ENCODE peak calls at places on chromosomes 16 and 17, in five cellular contexts. One of them, this sample, is unnamed. For H3K9me3, the result is how much of the 10 kb centered on the place peaks cover.

GRCh38 chr16:4474192-4474961 is at the start of gene NMRAL1:
- DNase-seq in H1: peak
- DNase-seq in NT2/D1: peak
- DNase-seq in body of pancreas: peak
- DNase-seq in CD4-positive, alpha-beta T cell: peak
- DNase-seq in this sample: peak

GRCh38 chr17:62966426-62967110 is 533 bp downstream of the TANC2 start:
- DNase-seq in NT2/D1: no peak
- DNase-seq in H1: no peak
- DNase-seq in body of pancreas: peak
- DNase-seq in CD4-positive, alpha-beta T cell: peak
- DNase-seq in this sample: peak

GRCh38 chr17:63333869-63334268 is 112.2 kb downstream of the CYB561 start:
- DNase-seq in body of pancreas: no peak
- DNase-seq in CD4-positive, alpha-beta T cell: no peak
- DNase-seq in H1: no peak
- DNase-seq in NT2/D1: no peak
- DNase-seq in this sample: no peak

GRCh38 chr17:2102931-2103398 is 48.1 kb downstream of the HIC1 start:
- DNase-seq in NT2/D1: no peak
- DNase-seq in body of pancreas: no peak
- DNase-seq in H1: no peak
- DNase-seq in CD4-positive, alpha-beta T cell: no peak
- DNase-seq in this sample: peak

GRCh38 chr17:61415374-61416210 is 15.9 kb downstream of the TBX2 start:
- DNase-seq in H1: no peak
- DNase-seq in NT2/D1: no peak
- DNase-seq in CD4-positive, alpha-beta T cell: no peak
- DNase-seq in body of pancreas: no peak
- DNase-seq in this sample: peak

GRCh38 chr17:81644496-81644895 is 7.5 kb downstream of the TSPAN10 start:
- DNase-seq in H1: no peak
- DNase-seq in body of pancreas: no peak
- DNase-seq in NT2/D1: no peak
- DNase-seq in CD4-positive, alpha-beta T cell: no peak
- DNase-seq in this sample: peak

GRCh38 chr16:69107311-69107962 is 2.0 kb downstream of the HAS3 start:
- DNase-seq in H1: no peak
- DNase-seq in NT2/D1: no peak
- DNase-seq in CD4-positive, alpha-beta T cell: no peak
- DNase-seq in body of pancreas: peak
- DNase-seq in this sample: no peak

GRCh38 chr17:47945080-47945479 is 3.7 kb downstream of the PNPO start:
- DNase-seq in body of pancreas: no peak
- DNase-seq in H1: no peak
- DNase-seq in CD4-positive, alpha-beta T cell: no peak
- DNase-seq in NT2/D1: no peak
- DNase-seq in this sample: no peak

GRCh38 chr16:58039829-58040495 is 14.4 kb downstream of the MMP15 start:
- DNase-seq in body of pancreas: no peak
- DNase-seq in NT2/D1: no peak
- DNase-seq in H1: no peak
- DNase-seq in CD4-positive, alpha-beta T cell: no peak
- DNase-seq in this sample: peak

GRCh38 chr16:74146643-74147042 is 150.0 kb upstream of the PSMD7 start:
- DNase-seq in body of pancreas: no peak
- DNase-seq in CD4-positive, alpha-beta T cell: no peak
- DNase-seq in H1: no peak
- DNase-seq in NT2/D1: no peak
- DNase-seq in this sample: no peak

GRCh38 chr17:18018411-18018921 is 20.5 kb downstream of the ATPAF2 start:
- DNase-seq in CD4-positive, alpha-beta T cell: no peak
- DNase-seq in H1: no peak
- DNase-seq in NT2/D1: no peak
- DNase-seq in body of pancreas: no peak
- DNase-seq in this sample: no peak

GRCh38 chr16:70476272-70477020 is 22.1 kb downstream of the FCSK start:
- DNase-seq in CD4-positive, alpha-beta T cell: no peak
- DNase-seq in body of pancreas: peak
- DNase-seq in NT2/D1: no peak
- DNase-seq in H1: no peak
- DNase-seq in this sample: no peak

GRCh38 chr17:42586514-42587230 is 9.1 kb upstream of the PSMC3IP start:
- DNase-seq in CD4-positive, alpha-beta T cell: no peak
- DNase-seq in NT2/D1: no peak
- DNase-seq in body of pancreas: no peak
- DNase-seq in H1: no peak
- DNase-seq in this sample: no peak

GRCh38 chr17:50626037-50626574 is 8.6 kb upstream of the ABCC3 start:
- DNase-seq in CD4-positive, alpha-beta T cell: peak
- DNase-seq in NT2/D1: peak
- DNase-seq in body of pancreas: peak
- DNase-seq in H1: peak
- DNase-seq in this sample: no peak

GRCh38 chr16:69563605-69564580 is 1.9 kb upstream of the NFAT5 start:
- DNase-seq in H1: no peak
- DNase-seq in body of pancreas: no peak
- DNase-seq in NT2/D1: peak
- DNase-seq in CD4-positive, alpha-beta T cell: peak
- DNase-seq in this sample: no peak

GRCh38 chr16:35310999-35311398 is 1851.6 kb downstream of the TP53TG3F start:
- DNase-seq in body of pancreas: no peak
- DNase-seq in CD4-positive, alpha-beta T cell: no peak
- DNase-seq in NT2/D1: no peak
- DNase-seq in H1: no peak
- DNase-seq in this sample: no peak
- H3K9me3 ChIP-seq in body of pancreas: under half
- H3K9me3 ChIP-seq in CD4-positive, alpha-beta T cell: under half
- H3K9me3 ChIP-seq in NT2/D1: under half
- H3K9me3 ChIP-seq in H1: half or more
- H3K9me3 ChIP-seq in this sample: under half

GRCh38 chr16:35557731-35558130 is 2098.3 kb downstream of the TP53TG3F start:
- DNase-seq in NT2/D1: no peak
- DNase-seq in CD4-positive, alpha-beta T cell: no peak
- DNase-seq in body of pancreas: no peak
- DNase-seq in H1: no peak
- DNase-seq in this sample: no peak

GRCh38 chr16:35562471-35562870 is 2103.1 kb downstream of the TP53TG3F start:
- DNase-seq in body of pancreas: no peak
- DNase-seq in NT2/D1: no peak
- DNase-seq in H1: no peak
- DNase-seq in CD4-positive, alpha-beta T cell: no peak
- DNase-seq in this sample: no peak

GRCh38 chr16:35560637-35560984 is 2101.2 kb downstream of the TP53TG3F start:
- DNase-seq in NT2/D1: no peak
- DNase-seq in body of pancreas: no peak
- DNase-seq in CD4-positive, alpha-beta T cell: no peak
- DNase-seq in H1: no peak
- DNase-seq in this sample: no peak

GRCh38 chr16:35561346-35561745 is 2101.9 kb downstream of the TP53TG3F start:
- DNase-seq in H1: no peak
- DNase-seq in body of pancreas: no peak
- DNase-seq in NT2/D1: no peak
- DNase-seq in CD4-positive, alpha-beta T cell: no peak
- DNase-seq in this sample: no peak

GRCh38 chr16:35559911-35560636 is 2100.7 kb downstream of the TP53TG3F start:
- DNase-seq in NT2/D1: no peak
- DNase-seq in CD4-positive, alpha-beta T cell: no peak
- DNase-seq in H1: no peak
- DNase-seq in body of pancreas: no peak
- DNase-seq in this sample: no peak
- H3K9me3 ChIP-seq in NT2/D1: under half
- H3K9me3 ChIP-seq in CD4-positive, alpha-beta T cell: under half
- H3K9me3 ChIP-seq in H1: half or more
- H3K9me3 ChIP-seq in body of pancreas: under half
- H3K9me3 ChIP-seq in this sample: under half

GRCh38 chr17:8256691-8257090 is 7.6 kb downstream of the PFAS start:
- DNase-seq in body of pancreas: no peak
- DNase-seq in NT2/D1: no peak
- DNase-seq in CD4-positive, alpha-beta T cell: no peak
- DNase-seq in H1: no peak
- DNase-seq in this sample: no peak
- H3K9me3 ChIP-seq in body of pancreas: under half
- H3K9me3 ChIP-seq in NT2/D1: under half
- H3K9me3 ChIP-seq in CD4-positive, alpha-beta T cell: under half
- H3K9me3 ChIP-seq in H1: under half
- H3K9me3 ChIP-seq in this sample: under half

DNA sequence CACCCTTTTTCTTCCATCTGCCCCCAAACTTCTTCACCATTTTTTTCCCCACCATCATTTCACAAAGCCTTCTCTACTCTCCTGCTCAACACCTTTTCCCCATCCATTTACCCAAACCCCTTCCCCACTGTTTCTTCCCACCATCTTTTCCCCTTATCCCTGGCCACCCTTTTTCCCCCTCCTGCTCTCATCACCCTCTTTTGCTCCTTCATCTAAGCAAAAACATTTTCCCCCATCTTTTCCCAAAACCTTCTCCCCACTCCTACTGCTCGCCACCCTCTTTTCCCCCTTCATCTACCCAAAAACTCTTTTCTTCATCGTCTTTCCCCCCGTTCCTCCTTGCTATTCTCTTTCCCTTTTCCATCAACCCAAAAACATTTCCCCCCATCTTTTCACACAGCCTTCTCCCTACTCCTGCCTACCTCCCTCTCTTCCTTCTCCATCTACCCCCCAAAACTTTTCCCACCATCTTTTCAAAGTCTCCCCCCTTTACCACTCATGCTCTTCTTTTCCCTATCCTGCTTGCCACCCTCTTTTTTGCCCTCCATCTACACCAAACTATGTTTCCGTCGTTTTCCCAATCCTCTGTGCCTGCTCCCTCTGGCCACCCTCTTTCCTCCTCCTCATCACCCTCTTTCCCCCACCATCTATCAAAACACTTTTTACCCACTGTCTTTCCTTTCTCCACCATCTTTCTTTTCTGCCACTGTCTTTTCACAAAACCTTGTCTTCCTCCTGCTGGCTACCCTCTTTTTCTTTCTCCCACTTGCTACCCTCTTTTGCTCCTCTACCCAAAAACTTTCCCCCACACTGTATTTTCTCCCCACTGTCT is 205.8 kb upstream of the WSB1 start:
- DNase-seq in H1: no peak
- DNase-seq in CD4-positive, alpha-beta T cell: no peak
- DNase-seq in body of pancreas: no peak
- DNase-seq in NT2/D1: no peak
- DNase-seq in this sample: no peak
- H3K9me3 ChIP-seq in H1: under half
- H3K9me3 ChIP-seq in CD4-positive, alpha-beta T cell: under half
- H3K9me3 ChIP-seq in body of pancreas: under half
- H3K9me3 ChIP-seq in NT2/D1: under half
- H3K9me3 ChIP-seq in this sample: under half

GRCh38 chr16:61295311-61295710 is 740.9 kb downstream of the CDH8 start:
- DNase-seq in CD4-positive, alpha-beta T cell: no peak
- DNase-seq in NT2/D1: no peak
- DNase-seq in body of pancreas: no peak
- DNase-seq in H1: no peak
- DNase-seq in this sample: no peak

DNA sequence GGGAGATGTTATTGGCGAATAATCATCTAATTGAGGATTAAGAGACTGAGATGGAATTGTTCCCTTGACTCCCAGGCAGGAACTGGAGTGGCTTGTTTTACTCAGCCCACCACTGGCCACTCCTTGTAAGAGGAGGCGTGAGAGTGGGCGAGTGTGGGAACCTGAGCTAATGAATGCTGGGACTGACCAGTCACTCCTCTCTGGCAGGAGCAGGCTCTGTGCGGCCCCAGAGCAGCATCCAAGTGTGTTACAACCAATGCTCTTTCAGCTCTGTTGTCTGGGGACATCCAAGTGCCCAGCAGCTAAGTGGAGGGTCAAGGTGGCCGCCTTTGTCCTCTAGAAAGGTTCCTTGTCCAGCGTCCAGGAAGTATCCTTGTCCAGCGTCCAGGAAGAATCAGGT is 739.9 kb downstream of the CDH8 start:
- DNase-seq in NT2/D1: no peak
- DNase-seq in body of pancreas: no peak
- DNase-seq in CD4-positive, alpha-beta T cell: no peak
- DNase-seq in H1: no peak
- DNase-seq in this sample: no peak
- H3K9me3 ChIP-seq in NT2/D1: under half
- H3K9me3 ChIP-seq in body of pancreas: under half
- H3K9me3 ChIP-seq in CD4-positive, alpha-beta T cell: under half
- H3K9me3 ChIP-seq in H1: under half
- H3K9me3 ChIP-seq in this sample: under half

GRCh38 chr17:69679839-69680238 is 265.3 kb downstream of the MAP2K6 start:
- DNase-seq in CD4-positive, alpha-beta T cell: no peak
- DNase-seq in NT2/D1: no peak
- DNase-seq in H1: no peak
- DNase-seq in body of pancreas: no peak
- DNase-seq in this sample: no peak
- H3K9me3 ChIP-seq in CD4-positive, alpha-beta T cell: under half
- H3K9me3 ChIP-seq in NT2/D1: under half
- H3K9me3 ChIP-seq in H1: under half
- H3K9me3 ChIP-seq in body of pancreas: under half
- H3K9me3 ChIP-seq in this sample: under half

GRCh38 chr16:3305109-3306068 is at the start of the genes TIGD7 and ZNF75A:
- DNase-seq in CD4-positive, alpha-beta T cell: peak
- DNase-seq in H1: peak
- DNase-seq in body of pancreas: peak
- DNase-seq in NT2/D1: peak
- DNase-seq in this sample: peak

GRCh38 chr16:3311496-3311895 is 6.2 kb downstream of the ZNF75A start:
- DNase-seq in H1: no peak
- DNase-seq in NT2/D1: no peak
- DNase-seq in body of pancreas: no peak
- DNase-seq in CD4-positive, alpha-beta T cell: no peak
- DNase-seq in this sample: no peak

GRCh38 chr16:3304370-3304769 is 860 bp downstream of the TIGD7 start:
- DNase-seq in CD4-positive, alpha-beta T cell: no peak
- DNase-seq in NT2/D1: no peak
- DNase-seq in H1: no peak
- DNase-seq in body of pancreas: no peak
- DNase-seq in this sample: no peak

GRCh38 chr16:3306078-3306477 is 781 bp downstream of the ZNF75A start:
- DNase-seq in body of pancreas: no peak
- DNase-seq in NT2/D1: no peak
- DNase-seq in H1: no peak
- DNase-seq in CD4-positive, alpha-beta T cell: no peak
- DNase-seq in this sample: no peak
- H3K9me3 ChIP-seq in body of pancreas: under half
- H3K9me3 ChIP-seq in NT2/D1: half or more
- H3K9me3 ChIP-seq in H1: half or more
- H3K9me3 ChIP-seq in CD4-positive, alpha-beta T cell: under half
- H3K9me3 ChIP-seq in this sample: half or more

GRCh38 chr17:66405836-66406679 is 103.6 kb downstream of the PRKCA start:
- DNase-seq in CD4-positive, alpha-beta T cell: no peak
- DNase-seq in body of pancreas: peak
- DNase-seq in NT2/D1: no peak
- DNase-seq in H1: no peak
- DNase-seq in this sample: no peak
- H3K9me3 ChIP-seq in CD4-positive, alpha-beta T cell: under half
- H3K9me3 ChIP-seq in body of pancreas: under half
- H3K9me3 ChIP-seq in NT2/D1: under half
- H3K9me3 ChIP-seq in H1: under half
- H3K9me3 ChIP-seq in this sample: under half

GRCh38 chr17:16622540-16623277 is 30.9 kb downstream of the ZNF624 start:
- DNase-seq in NT2/D1: no peak
- DNase-seq in CD4-positive, alpha-beta T cell: no peak
- DNase-seq in H1: no peak
- DNase-seq in body of pancreas: no peak
- DNase-seq in this sample: no peak
- H3K9me3 ChIP-seq in NT2/D1: half or more
- H3K9me3 ChIP-seq in CD4-positive, alpha-beta T cell: half or more
- H3K9me3 ChIP-seq in H1: half or more
- H3K9me3 ChIP-seq in body of pancreas: under half
- H3K9me3 ChIP-seq in this sample: half or more

This sample was measured in left lung.